ENCODE peak calls at places on chromosomes 2 and 18, in four cellular contexts. Y is fibroblast of pulmonary artery, Q is cardiac muscle cell, R is hypothalamus. M is an unnamed sample.
A peak's percentile ranks its signal among the peaks of the same experiment; 100 is the strongest.

GRCh38 chr2:12718662-12719399 is 2.1 kb downstream of the TRIB2 start:
- DNase-seq in Q (peak; percentile 15), Y (peak; percentile 39), R (no peak), M (no peak)

GRCh38 chr2:74290466-74291216 is 52.6 kb downstream of the SLC4A5 start:
- DNase-seq in Q (peak; percentile 74), R (no peak), Y (no peak), M (no peak)

GRCh38 chr2:127640082-127641072 is 5.6 kb upstream of the GPR17 start:
- DNase-seq in Y (no peak), R (no peak), Q (no peak), M (no peak)

GRCh38 chr2:182946949-182947348 is 80.5 kb upstream of the FRZB start:
- DNase-seq in Q (no peak), Y (peak; percentile 56), R (no peak), M (no peak)

GRCh38 chr18:76821875-76822509 is 365 bp upstream of the ZNF236 start:
- DNase-seq in Q (peak; percentile 59), Y (peak; percentile 47), R (peak; percentile 58), M (peak; percentile 70)

GRCh38 chr2:216492951-216493685 is 5.5 kb upstream of the RPL37A start:
- DNase-seq in R (no peak), Q (no peak), Y (peak; percentile 86), M (no peak)

GRCh38 chr2:26068602-26069298 is 34.9 kb downstream of the RAB10 start:
- DNase-seq in Y (peak; percentile 86), Q (no peak), R (no peak), M (no peak)

GRCh38 chr18:31943895-31944816 is 1.2 kb upstream of the TRAPPC8 start:
- DNase-seq in R (no peak), Q (no peak), Y (no peak), M (no peak)

GRCh38 chr2:46977899-46978298 is 62.3 kb upstream of the MCFD2 start:
- DNase-seq in Y (no peak), R (no peak), Q (no peak), M (no peak)

GRCh38 chr2:204031056-204031455 is 94.5 kb downstream of the ICOS start:
- DNase-seq in Y (no peak), R (no peak), Q (no peak), M (no peak)

GRCh38 chr18:44789704-44790103 is 109.0 kb downstream of the SETBP1 start:
- DNase-seq in Q (no peak), Y (peak; percentile 35), R (no peak), M (no peak)

GRCh38 chr2:55618025-55618648 is 715 bp upstream of the PPP4R3B start:
- DNase-seq in Q (peak; percentile 26), Y (peak; percentile 10), R (no peak), M (no peak)